ENCODE peak calls at places on chromosomes 16 and 17, in eight cellular contexts. X is cardiac fibroblast, N is thyroid gland, F is psoas muscle, Q is vagina, P is GM12864, S is suprapubic skin, A is bronchial epithelial cell. T is an unnamed sample.

GRCh38 chr17:75991396-75991795 is 9.3 kb upstream of the CDK3 start:
- DNase-seq in X (no peak), A (no peak), F (peak; percentile 11), Q (no peak), S (no peak), P (no peak), N (no peak), T (no peak)

GRCh38 chr17:77365584-77366186 is 224.9 kb downstream of the SEC14L1 start:
- DNase-seq in N (peak; percentile 75), A (peak; percentile 69), S (peak; percentile 87), F (peak; percentile 94), P (no peak), Q (no peak), X (peak; percentile 86), T (peak; percentile 91)

GRCh38 chr17:77371888-77372443 is 231.2 kb downstream of the SEC14L1 start:
- DNase-seq in N (no peak), Q (no peak), X (no peak), F (peak; percentile 48), P (no peak), S (peak; percentile 71), A (no peak), T (no peak)

GRCh38 chr17:77778636-77779524 is 179.6 kb upstream of the TNRC6C start:
- DNase-seq in A (peak; percentile 15), S (no peak), P (no peak), N (peak; percentile 87), Q (no peak), X (no peak), F (peak; percentile 78), T (no peak)

GRCh38 chr17:80419255-80419654 is 4.3 kb downstream of the ENDOV start:
- DNase-seq in N (no peak), A (no peak), P (no peak), Q (no peak), S (no peak), F (no peak), X (no peak), T (no peak)

GRCh38 chr16:65059421-65059980 is 62.4 kb downstream of the CDH11 start:
- DNase-seq in Q (no peak), S (no peak), P (no peak), A (peak; percentile 17), N (no peak), X (peak; percentile 28), F (no peak), T (no peak)

GRCh38 chr17:45812102-45812501 is 28.0 kb downstream of the CRHR1 start:
- DNase-seq in S (no peak), F (no peak), Q (no peak), X (peak; percentile 17), P (no peak), A (peak; percentile 38), N (no peak), T (peak; percentile 18)

GRCh38 chr17:40960144-40960543 is 6.6 kb downstream of the KRT39 start:
- DNase-seq in F (no peak), Q (no peak), X (peak; percentile 9), N (no peak), S (no peak), P (no peak), A (peak; percentile 64), T (no peak)

GRCh38 chr16:50709061-50709695 is 15.8 kb downstream of the NOD2 start:
- DNase-seq in Q (no peak), S (no peak), X (no peak), F (no peak), N (no peak), P (no peak), A (no peak), T (no peak)

GRCh38 chr17:45335721-45336120 is 18.9 kb upstream of the MAP3K14 start:
- DNase-seq in S (peak; percentile 0), F (no peak), A (no peak), P (no peak), X (no peak), Q (peak; percentile 77), N (no peak), T (no peak)

GRCh38 chr17:67994827-67995567 is 1.3 kb downstream of the C17orf58 start:
- DNase-seq in Q (no peak), P (no peak), A (peak; percentile 80), S (no peak), X (peak; percentile 87), N (peak; percentile 36), F (no peak), T (peak; percentile 87)

GRCh38 chr17:78674595-78675315 is 97.6 kb upstream of the DNAH17 start:
- DNase-seq in N (peak; percentile 23), P (no peak), X (no peak), F (no peak), S (no peak), Q (no peak), A (no peak), T (no peak)

GRCh38 chr16:81036751-81037350 is 1.2 kb downstream of the ATMIN start:
- DNase-seq in X (peak; percentile 42), F (no peak), A (peak; percentile 34), P (no peak), N (no peak), Q (no peak), S (no peak), T (peak; percentile 20)

DNA sequence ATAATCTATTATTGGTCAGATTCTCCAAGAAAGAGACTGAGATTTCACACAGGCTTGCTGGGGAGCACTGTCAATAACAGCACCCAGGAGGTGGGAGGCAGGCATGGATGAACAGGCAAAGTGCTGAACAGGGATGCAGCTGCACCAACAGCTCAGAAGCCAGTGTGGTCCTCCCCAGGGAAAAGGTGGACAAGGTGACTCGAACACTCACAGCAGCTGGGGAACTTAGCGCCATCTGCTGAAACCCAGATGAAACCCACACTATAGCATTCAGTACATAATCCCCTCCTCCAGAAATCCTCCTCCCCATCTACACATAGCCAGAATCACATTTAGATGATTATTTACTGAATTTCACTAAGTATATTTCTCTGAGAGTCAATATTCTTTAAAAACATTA is 255.2 kb upstream of the WSB1 start:
- DNase-seq in P (no peak), F (no peak), A (no peak), Q (no peak), X (no peak), N (no peak), S (no peak), T (no peak)
- TF ChIP-seq CTCF in P (peak; percentile 17), F (no peak), A (no peak), Q (no peak), X (no peak), N (no peak), S (no peak), T (no peak)

DNA sequence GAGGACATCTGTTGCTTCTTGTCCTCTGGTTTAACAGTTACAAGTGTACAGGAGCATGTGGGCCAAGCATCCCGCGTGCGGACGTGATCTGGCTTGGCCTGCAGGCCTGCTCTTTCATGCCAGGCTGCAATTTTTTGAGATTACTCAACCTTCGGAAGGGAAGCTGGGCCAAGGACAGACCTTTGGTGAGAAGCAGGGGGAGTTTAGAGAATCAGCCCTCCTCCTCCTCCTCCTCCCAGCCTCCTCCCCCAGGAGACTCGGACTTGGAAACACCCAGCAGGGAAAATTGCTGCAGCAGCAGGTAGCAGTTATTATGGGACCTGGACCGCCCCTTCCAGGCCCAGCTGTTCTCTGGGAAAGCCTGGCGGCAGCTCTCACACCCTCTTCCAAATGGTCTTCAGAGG is 5.1 kb upstream of the KLHL36 start:
- DNase-seq in Q (no peak), X (peak; percentile 91), S (peak; percentile 83), A (peak; percentile 93), N (peak; percentile 80), F (peak; percentile 88), P (no peak), T (peak; percentile 94)
- H3K4me3 ChIP-seq in Q (no peak overlapping the region), X (no peak overlapping the region), S (no peak overlapping the region), A (no peak overlapping the region), N (no peak overlapping the region), F (no peak overlapping the region), P (no peak overlapping the region), T (no peak overlapping the region)

GRCh38 chr16:20741555-20742285 is at the start of gene THUMPD1:
- DNase-seq in S (peak; percentile 98), A (peak; percentile 87), P (peak; percentile 87), N (peak; percentile 93), Q (no peak), F (peak; percentile 98), X (peak; percentile 96), T (peak; percentile 94)
- TF ChIP-seq CTCF in S (peak; percentile 15), A (peak; percentile 30), P (peak; percentile 18), N (peak; percentile 10), Q (no peak), F (no peak), X (peak; percentile 20), T (no peak)

GRCh38 chr16:869823-870641 is 69.5 kb upstream of the GNG13 start:
- DNase-seq in Q (no peak), X (no peak), P (no peak), A (no peak), F (peak; percentile 48), N (no peak), S (no peak), T (no peak)

GRCh38 chr16:870856-871561 is 70.5 kb upstream of the GNG13 start:
- DNase-seq in N (no peak), F (peak; percentile 44), A (no peak), Q (no peak), P (no peak), X (no peak), S (no peak), T (no peak)

GRCh38 chr16:868386-868755 is 67.8 kb upstream of the GNG13 start:
- DNase-seq in N (no peak), F (peak; percentile 39), P (no peak), X (no peak), A (no peak), S (no peak), Q (no peak), T (no peak)

GRCh38 chr16:867421-868385 is 67.2 kb upstream of the GNG13 start:
- DNase-seq in X (no peak), F (peak; percentile 42), S (no peak), Q (no peak), N (no peak), A (no peak), P (no peak), T (no peak)

GRCh38 chr16:868846-869822 is 68.6 kb upstream of the GNG13 start:
- DNase-seq in F (peak; percentile 26), A (no peak), S (no peak), N (no peak), X (no peak), P (no peak), Q (no peak), T (no peak)
- H3K4me3 ChIP-seq in F (no peak overlapping the region), A (no peak overlapping the region), S (no peak overlapping the region), N (no peak overlapping the region), X (no peak overlapping the region), P (no peak overlapping the region), Q (no peak overlapping the region), T (no peak overlapping the region)

GRCh38 chr16:19210968-19211367 is 42.9 kb downstream of the SYT17 start:
- DNase-seq in P (peak; percentile 56), X (no peak), N (no peak), S (no peak), Q (no peak), F (no peak), A (no peak), T (no peak)
- TF ChIP-seq CTCF in P (no peak), X (no peak), N (no peak), S (no peak), Q (no peak), F (no peak), A (no peak), T (no peak)

DNA sequence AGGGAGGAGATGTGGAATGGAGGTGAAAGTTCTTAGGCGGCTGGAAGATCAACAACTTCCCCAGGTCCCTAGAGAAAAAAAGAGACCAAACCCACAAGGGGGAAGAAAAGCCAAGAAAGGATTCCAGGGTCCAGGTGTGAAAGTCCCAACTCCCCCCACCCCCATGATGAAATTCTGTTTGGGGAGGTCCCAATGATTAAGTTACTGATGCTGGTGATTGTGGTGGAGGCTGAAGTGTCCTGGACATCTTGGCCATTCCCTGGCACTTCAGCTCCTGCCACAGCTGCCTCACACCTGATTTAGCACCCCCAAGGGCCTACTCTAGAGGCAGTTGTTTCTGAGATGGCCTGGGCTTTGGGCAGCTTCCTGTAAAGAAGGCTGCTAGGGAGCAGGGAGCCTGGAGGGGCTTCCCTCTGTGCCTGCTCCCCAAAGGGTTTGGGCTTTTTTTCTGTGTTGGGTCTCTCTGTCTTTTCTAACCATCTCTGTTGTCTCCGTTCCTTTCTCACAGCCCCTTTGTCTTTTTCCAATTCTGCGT is 13.1 kb downstream of the HOXB4 start:
- DNase-seq in P (no peak), A (no peak), X (no peak), S (no peak), N (no peak), F (no peak), Q (no peak), T (no peak)
- H3K4me3 ChIP-seq in P (no peak overlapping the region), A (no peak overlapping the region), X (no peak overlapping the region), S (peak overlapping the region; percentile 61), N (no peak overlapping the region), F (peak overlapping the region; percentile 63), Q (no peak overlapping the region), T (peak overlapping the region; percentile 39)

T was measured in foreskin fibroblast.